ENCODE peak calls at places on chromosome 15, in four cellular contexts. One of them, this sample, is unnamed.

GRCh38 chr15:99976000-99976399 is 242.8 kb upstream of the LYSMD4 start:
- DNase-seq in GM12878: no peak
- DNase-seq in K562: no peak
- DNase-seq in HepG2: no peak
- DNase-seq in this sample: no peak

GRCh38 chr15:87941606-87942005 is 314.9 kb downstream of the NTRK3 start:
- DNase-seq in HepG2: no peak
- DNase-seq in GM12878: no peak
- DNase-seq in K562: no peak
- DNase-seq in this sample: no peak

GRCh38 chr15:25678498-25678865 is 184.6 kb downstream of the ATP10A start:
- DNase-seq in GM12878: no peak
- DNase-seq in HepG2: no peak
- DNase-seq in K562: no peak
- DNase-seq in this sample: no peak

GRCh38 chr15:58738051-58738707 is 11.3 kb downstream of the ADAM10 start:
- DNase-seq in K562: no peak
- DNase-seq in HepG2: no peak
- DNase-seq in GM12878: no peak
- DNase-seq in this sample: no peak

GRCh38 chr15:101198820-101199219 is 53.0 kb downstream of the CHSY1 start:
- DNase-seq in HepG2: no peak
- DNase-seq in K562: no peak
- DNase-seq in GM12878: no peak
- DNase-seq in this sample: no peak

GRCh38 chr15:35921051-35921450 is 375.1 kb upstream of the DPH6 start:
- DNase-seq in K562: no peak
- DNase-seq in HepG2: no peak
- DNase-seq in GM12878: no peak
- DNase-seq in this sample: no peak

GRCh38 chr15:67790610-67791319 is 34.5 kb upstream of the SKOR1 start:
- DNase-seq in HepG2: no peak
- DNase-seq in K562: no peak
- DNase-seq in GM12878: no peak
- DNase-seq in this sample: no peak

GRCh38 chr15:33150516-33150915 is 44.0 kb downstream of the FMN1 start:
- DNase-seq in K562: no peak
- DNase-seq in HepG2: no peak
- DNase-seq in GM12878: no peak
- DNase-seq in this sample: no peak

GRCh38 chr15:100781961-100782525 is 97.6 kb upstream of the ALDH1A3 start:
- DNase-seq in K562: no peak
- DNase-seq in GM12878: no peak
- DNase-seq in HepG2: no peak
- DNase-seq in this sample: no peak

GRCh38 chr15:64045774-64046346 is 425 bp downstream of the DAPK2 start:
- DNase-seq in GM12878: no peak
- DNase-seq in HepG2: no peak
- DNase-seq in K562: no peak
- DNase-seq in this sample: no peak

GRCh38 chr15:24961967-24962366 is 7.2 kb downstream of the SNRPN start:
- DNase-seq in HepG2: no peak
- DNase-seq in GM12878: no peak
- DNase-seq in K562: no peak
- DNase-seq in this sample: no peak

GRCh38 chr15:90862964-90863721 is 5.2 kb upstream of the FURIN start:
- DNase-seq in GM12878: no peak
- DNase-seq in HepG2: no peak
- DNase-seq in K562: no peak
- DNase-seq in this sample: no peak

GRCh38 chr15:31396881-31397560 is 70.4 kb downstream of the KLF13 start:
- DNase-seq in K562: peak
- DNase-seq in HepG2: peak
- DNase-seq in GM12878: no peak
- DNase-seq in this sample: peak

GRCh38 chr15:85750319-85750806 is 44.4 kb downstream of the KLHL25 start:
- DNase-seq in HepG2: no peak
- DNase-seq in GM12878: no peak
- DNase-seq in K562: no peak
- DNase-seq in this sample: no peak

GRCh38 chr15:77508541-77509505 is 88.1 kb downstream of the HMG20A start:
- DNase-seq in HepG2: no peak
- DNase-seq in GM12878: no peak
- DNase-seq in K562: no peak
- DNase-seq in this sample: no peak

GRCh38 chr15:58154769-58155168 is 16.6 kb downstream of the AQP9 start:
- DNase-seq in K562: no peak
- DNase-seq in GM12878: no peak
- DNase-seq in HepG2: no peak
- DNase-seq in this sample: no peak

GRCh38 chr15:95350908-95351307 is 979.6 kb upstream of the NR2F2 start:
- DNase-seq in HepG2: no peak
- DNase-seq in K562: no peak
- DNase-seq in GM12878: peak
- DNase-seq in this sample: no peak

GRCh38 chr15:82571722-82572222 is 31.5 kb upstream of the RPS17 start:
- DNase-seq in GM12878: no peak
- DNase-seq in K562: peak
- DNase-seq in HepG2: no peak
- DNase-seq in this sample: peak

GRCh38 chr15:76138436-76138835 is 78.7 kb downstream of the TMEM266 start:
- DNase-seq in GM12878: no peak
- DNase-seq in HepG2: no peak
- DNase-seq in K562: no peak
- DNase-seq in this sample: no peak

GRCh38 chr15:67548862-67549651 is 6.6 kb downstream of the MAP2K5 start:
- DNase-seq in HepG2: no peak
- DNase-seq in GM12878: no peak
- DNase-seq in K562: no peak
- DNase-seq in this sample: peak

GRCh38 chr15:35309886-35310285 is 224.8 kb upstream of the NANOGP8 start:
- DNase-seq in HepG2: no peak
- DNase-seq in GM12878: no peak
- DNase-seq in K562: no peak
- DNase-seq in this sample: no peak

GRCh38 chr15:51768018-51768417 is 16.6 kb downstream of the TMOD2 start:
- DNase-seq in HepG2: no peak
- DNase-seq in K562: no peak
- DNase-seq in GM12878: no peak
- DNase-seq in this sample: no peak

GRCh38 chr15:31328999-31329639 is 2.5 kb downstream of the KLF13 start:
- DNase-seq in GM12878: no peak
- DNase-seq in HepG2: no peak
- DNase-seq in K562: peak
- DNase-seq in this sample: no peak

GRCh38 chr15:80455668-80456442 is 51.7 kb downstream of the ARNT2 start:
- DNase-seq in GM12878: peak
- DNase-seq in K562: peak
- DNase-seq in HepG2: peak
- DNase-seq in this sample: peak

GRCh38 chr15:76972420-76973361 is 22.2 kb upstream of the PSTPIP1 start:
- DNase-seq in HepG2: no peak
- DNase-seq in GM12878: no peak
- DNase-seq in K562: peak
- DNase-seq in this sample: no peak

GRCh38 chr15:99054025-99054387 is 46.4 kb upstream of the PGPEP1L start:
- DNase-seq in GM12878: no peak
- DNase-seq in K562: no peak
- DNase-seq in HepG2: no peak
- DNase-seq in this sample: no peak

GRCh38 chr15:66043264-66043663 is 174.0 kb downstream of the RAB11A start:
- DNase-seq in HepG2: peak
- DNase-seq in K562: no peak
- DNase-seq in GM12878: no peak
- DNase-seq in this sample: no peak
- TF ChIP-seq FOXK2 in HepG2: no peak
- TF ChIP-seq FOXK2 in K562: no peak
- TF ChIP-seq FOXK2 in GM12878: no peak
- TF ChIP-seq FOXK2 in this sample: no peak

DNA sequence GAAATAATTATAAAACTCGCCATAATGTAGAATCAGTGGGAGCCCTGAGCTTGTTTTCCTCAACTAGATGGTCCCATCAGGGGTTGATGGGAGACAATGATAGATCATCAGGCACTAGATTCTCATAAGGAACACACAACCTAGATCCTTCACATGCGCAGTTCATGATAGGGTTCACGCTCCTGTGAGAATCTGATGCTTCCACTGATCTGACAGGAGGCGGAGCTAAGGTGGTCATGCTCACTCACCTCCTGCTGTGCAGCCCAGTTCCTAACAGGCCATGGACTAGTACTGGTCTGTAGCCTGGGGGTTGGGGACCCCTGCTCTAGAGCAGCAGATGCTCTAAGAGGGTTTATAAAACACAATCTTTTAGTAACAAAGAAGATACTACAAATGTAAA is 183.6 kb downstream of the ANXA2 start:
- DNase-seq in GM12878: no peak
- DNase-seq in HepG2: no peak
- DNase-seq in K562: no peak
- DNase-seq in this sample: no peak
- TF ChIP-seq FOXK2 in GM12878: no peak
- TF ChIP-seq FOXK2 in HepG2: no peak
- TF ChIP-seq FOXK2 in K562: no peak
- TF ChIP-seq FOXK2 in this sample: no peak

GRCh38 chr15:72481015-72481659 is 7.0 kb downstream of the ARIH1 start:
- DNase-seq in HepG2: no peak
- DNase-seq in GM12878: no peak
- DNase-seq in K562: no peak
- DNase-seq in this sample: no peak
- TF ChIP-seq FOXK2 in HepG2: no peak
- TF ChIP-seq FOXK2 in GM12878: no peak
- TF ChIP-seq FOXK2 in K562: no peak
- TF ChIP-seq FOXK2 in this sample: no peak

DNA sequence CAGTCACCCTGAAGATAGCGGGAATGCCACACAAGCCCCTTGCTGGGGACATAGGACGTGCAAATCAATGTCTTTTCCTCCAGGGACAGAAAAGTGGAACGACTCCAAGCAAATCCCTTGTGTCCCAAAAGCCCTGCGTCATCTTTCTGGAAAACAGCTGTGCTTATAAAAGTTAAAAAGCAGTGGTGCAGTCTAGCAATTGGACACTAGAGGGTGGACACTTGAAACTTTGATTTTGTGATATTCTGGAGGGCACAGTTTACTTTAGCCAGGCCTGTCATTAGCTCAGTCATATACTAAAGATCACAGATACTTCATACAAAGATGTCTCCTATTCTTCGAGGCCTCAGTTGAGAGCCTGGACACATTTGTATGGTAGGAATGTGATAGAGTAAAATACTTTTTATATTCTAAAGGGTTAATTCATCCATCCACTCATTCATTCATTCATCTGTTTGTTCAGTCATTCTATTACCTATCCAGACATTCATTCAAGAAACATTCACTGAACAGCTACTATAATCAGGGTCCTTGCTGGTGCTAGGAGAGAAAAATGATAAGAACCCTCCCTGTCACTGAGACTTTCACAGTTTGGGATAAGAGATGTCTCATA is 63.8 kb upstream of the ANKRD34C start:
- DNase-seq in GM12878: no peak
- DNase-seq in K562: no peak
- DNase-seq in HepG2: no peak
- DNase-seq in this sample: peak
- TF ChIP-seq FOXK2 in GM12878: no peak
- TF ChIP-seq FOXK2 in K562: no peak
- TF ChIP-seq FOXK2 in HepG2: no peak
- TF ChIP-seq FOXK2 in this sample: no peak

DNA sequence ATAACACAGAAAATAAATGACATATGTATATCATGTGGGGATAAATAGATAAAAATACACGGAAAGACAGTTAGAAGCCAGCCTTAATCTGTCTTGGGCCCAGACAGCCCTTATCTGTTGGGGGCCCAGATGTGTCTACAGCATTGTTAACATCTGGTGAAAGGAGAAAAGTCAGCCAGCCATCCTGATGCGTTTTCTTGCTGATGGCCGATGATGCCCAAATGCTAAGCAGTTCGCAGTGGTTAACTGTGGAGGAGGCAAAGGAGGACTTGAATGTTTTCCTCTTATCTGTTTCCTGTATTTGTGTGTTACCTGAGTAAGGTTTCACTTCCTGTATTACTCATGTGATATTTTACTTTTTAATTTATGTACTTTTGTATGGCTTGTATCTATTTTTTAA is 46.2 kb downstream of the NOX5 start:
- DNase-seq in GM12878: no peak
- DNase-seq in K562: no peak
- DNase-seq in HepG2: no peak
- DNase-seq in this sample: no peak
- TF ChIP-seq FOXK2 in GM12878: no peak
- TF ChIP-seq FOXK2 in K562: no peak
- TF ChIP-seq FOXK2 in HepG2: no peak
- TF ChIP-seq FOXK2 in this sample: no peak

GRCh38 chr15:39584266-39584659 is 3.4 kb downstream of the THBS1 start:
- DNase-seq in HepG2: no peak
- DNase-seq in GM12878: no peak
- DNase-seq in K562: no peak
- DNase-seq in this sample: no peak
- TF ChIP-seq FOXK2 in HepG2: no peak
- TF ChIP-seq FOXK2 in GM12878: no peak
- TF ChIP-seq FOXK2 in K562: no peak
- TF ChIP-seq FOXK2 in this sample: no peak

This sample was measured in HEK293T.